ENCODE peak calls at places on chromosomes 11 and 22, in ten cellular contexts. N is prostate gland; K is lung; E is mammary epithelial cell; J is stomach; T is CD8-positive, alpha-beta T cell; O is pancreas; H is uterus; U is adipocyte; I is transverse colon. P is an unnamed sample.

GRCh38 chr11:29190313-29190712 is 826.5 kb downstream of the KCNA4 start:
- DNase-seq in E (peak; percentile 20), I (no peak), O (no peak), K (no peak), N (no peak), U (no peak), T (no peak), J (no peak), H (no peak), P (no peak)

GRCh38 chr22:37292641-37293040 is 10.3 kb downstream of the CYTH4 start:
- DNase-seq in J (no peak), U (no peak), H (no peak), E (no peak), K (no peak), O (no peak), T (no peak), N (no peak), I (no peak), P (no peak)

GRCh38 chr11:96614846-96615245 is 225.0 kb downstream of the JRKL start:
- DNase-seq in J (no peak), O (no peak), U (no peak), H (no peak), K (no peak), T (no peak), N (no peak), E (no peak), I (no peak), P (no peak)

GRCh38 chr22:23583836-23584235 is 3.7 kb upstream of the IGLL1 start:
- DNase-seq in T (no peak), N (no peak), J (no peak), E (no peak), U (no peak), O (no peak), H (no peak), I (no peak), K (no peak), P (no peak)

GRCh38 chr11:83823461-83824025 is 537.4 kb upstream of the CCDC90B start:
- DNase-seq in I (no peak), J (no peak), H (no peak), T (no peak), U (peak; percentile 9), N (no peak), K (no peak), E (no peak), O (no peak), P (no peak)

GRCh38 chr11:26065944-26066343 is 266.0 kb upstream of the ANO3 start:
- DNase-seq in I (no peak), K (no peak), T (no peak), J (no peak), H (no peak), O (no peak), N (no peak), E (no peak), U (no peak), P (no peak)

GRCh38 chr22:49295851-49296560 is 531.7 kb downstream of the BRD1 start:
- DNase-seq in N (no peak), T (peak; percentile 38), K (no peak), J (peak; percentile 22), O (peak; percentile 63), E (no peak), U (no peak), H (no peak), I (no peak), P (peak; percentile 40)

GRCh38 chr11:134792044-134792443 is 380.0 kb upstream of the B3GAT1 start:
- DNase-seq in J (no peak), O (no peak), U (no peak), E (no peak), N (no peak), H (no peak), T (no peak), K (no peak), I (no peak), P (no peak)

GRCh38 chr22:30928401-30928800 is 40.2 kb downstream of the MORC2 start:
- DNase-seq in N (no peak), H (no peak), T (no peak), U (no peak), E (no peak), J (no peak), I (no peak), O (no peak), K (no peak), P (no peak)

DNA sequence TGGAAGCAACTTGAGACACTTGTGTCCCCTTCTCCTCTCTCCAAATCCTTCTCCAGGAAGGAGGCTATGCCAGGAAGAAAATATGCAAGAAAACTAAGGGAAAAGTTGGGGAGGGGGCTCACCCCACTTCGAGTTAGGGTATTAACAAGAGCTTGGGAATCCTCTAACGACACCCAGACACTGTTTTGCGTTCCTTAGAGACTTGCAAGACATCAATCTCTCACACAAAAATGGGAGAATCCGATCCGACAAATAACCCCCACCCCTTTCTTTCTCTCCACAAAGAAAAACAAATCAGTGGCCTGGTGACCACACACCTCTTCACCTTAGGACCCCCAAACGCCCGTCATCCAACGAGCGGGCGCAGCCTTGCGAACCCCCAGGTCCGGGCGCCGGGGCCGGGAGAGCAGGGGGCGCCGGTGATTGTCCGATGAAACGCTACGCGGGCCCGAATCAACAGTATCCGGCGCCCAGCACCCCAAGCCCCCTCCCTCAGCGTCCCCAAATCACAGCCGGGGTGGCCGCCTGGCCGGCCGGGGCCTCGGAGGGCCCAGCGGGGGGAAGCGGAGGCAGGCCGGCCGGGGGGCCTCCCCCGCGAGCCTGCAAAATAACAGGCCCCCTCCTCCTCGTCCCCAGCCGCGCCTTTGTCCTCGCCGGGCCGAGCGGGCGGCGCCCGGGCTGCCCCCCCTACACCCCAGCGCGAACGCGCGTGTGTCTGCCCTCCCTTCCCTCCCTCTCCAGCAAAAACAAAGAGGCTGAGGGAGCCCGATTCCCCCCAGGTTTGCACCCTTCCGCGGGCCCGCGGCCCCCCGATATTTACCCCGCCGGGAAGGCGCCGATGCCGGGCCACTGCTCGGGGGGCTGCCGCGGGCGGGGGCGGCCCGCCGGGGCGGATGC is 645 bp downstream of the CSNK1E start:
- DNase-seq in U (peak; percentile 85), J (peak; percentile 66), H (peak; percentile 78), N (peak; percentile 68), T (peak; percentile 78), E (peak; percentile 51), K (peak; percentile 44), I (peak; percentile 68), O (peak; percentile 82), P (no peak)
- H3K4me1 ChIP-seq in U (peaks cover 52% of the 10 kb centered on the region), J (peaks cover 66% of the 10 kb centered on the region), H (peaks cover 14% of the 10 kb centered on the region), N (peaks cover 27% of the 10 kb centered on the region), T (peaks cover 43% of the 10 kb centered on the region), E (peaks cover 55% of the 10 kb centered on the region), K (no peaks in the 10 kb centered on the region), I (peaks cover 36% of the 10 kb centered on the region), O (peaks cover 3% of the 10 kb centered on the region), P (peaks cover 59% of the 10 kb centered on the region)

DNA sequence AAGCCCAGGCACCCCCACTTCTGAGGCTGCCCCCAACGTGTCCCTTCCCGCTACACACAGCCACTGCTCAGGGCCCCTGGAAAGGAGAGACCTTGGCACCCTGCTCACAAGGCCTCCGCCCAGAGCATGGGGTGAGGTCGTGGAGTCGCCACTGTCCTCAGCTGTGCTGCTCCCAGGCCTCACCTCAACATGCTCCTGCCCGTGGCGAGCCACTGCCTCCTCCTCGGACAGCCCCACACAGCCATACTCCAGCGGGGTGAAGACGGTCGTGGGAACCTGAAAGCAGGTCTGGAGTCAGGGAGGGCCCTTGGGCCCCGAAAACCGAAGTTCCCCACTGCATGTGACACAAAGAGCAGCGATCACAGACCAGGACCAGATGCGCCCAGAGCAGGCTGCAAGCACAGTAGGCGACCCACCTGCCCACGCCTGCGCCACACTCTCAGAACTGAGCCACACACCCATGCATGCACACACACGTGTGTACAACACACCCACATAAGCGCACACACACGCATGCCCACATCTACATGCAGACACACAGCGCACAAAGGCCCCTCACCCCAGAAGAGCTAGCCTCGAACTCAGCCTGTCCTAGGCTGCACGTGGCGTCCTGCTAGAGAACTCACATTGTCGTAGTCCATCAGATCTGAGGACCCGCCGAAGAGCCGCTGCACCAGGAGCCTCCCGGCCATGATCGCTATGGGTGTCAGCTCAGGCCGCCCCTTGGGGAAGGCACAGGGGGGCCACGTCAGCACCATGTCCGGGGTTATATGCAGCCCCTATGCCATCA is 25.5 kb upstream of the GNB1L start:
- DNase-seq in J (no peak), U (no peak), K (no peak), N (no peak), T (no peak), E (no peak), O (peak; percentile 43), H (peak; percentile 12), I (no peak), P (no peak)
- H3K4me3 ChIP-seq in J (no peak overlapping the region), U (peak overlapping the region; percentile 57), K (no peak overlapping the region), N (no peak overlapping the region), T (no peak overlapping the region), E (no peak overlapping the region), O (no peak overlapping the region), H (no peak overlapping the region), I (no peak overlapping the region), P (no peak overlapping the region)

DNA sequence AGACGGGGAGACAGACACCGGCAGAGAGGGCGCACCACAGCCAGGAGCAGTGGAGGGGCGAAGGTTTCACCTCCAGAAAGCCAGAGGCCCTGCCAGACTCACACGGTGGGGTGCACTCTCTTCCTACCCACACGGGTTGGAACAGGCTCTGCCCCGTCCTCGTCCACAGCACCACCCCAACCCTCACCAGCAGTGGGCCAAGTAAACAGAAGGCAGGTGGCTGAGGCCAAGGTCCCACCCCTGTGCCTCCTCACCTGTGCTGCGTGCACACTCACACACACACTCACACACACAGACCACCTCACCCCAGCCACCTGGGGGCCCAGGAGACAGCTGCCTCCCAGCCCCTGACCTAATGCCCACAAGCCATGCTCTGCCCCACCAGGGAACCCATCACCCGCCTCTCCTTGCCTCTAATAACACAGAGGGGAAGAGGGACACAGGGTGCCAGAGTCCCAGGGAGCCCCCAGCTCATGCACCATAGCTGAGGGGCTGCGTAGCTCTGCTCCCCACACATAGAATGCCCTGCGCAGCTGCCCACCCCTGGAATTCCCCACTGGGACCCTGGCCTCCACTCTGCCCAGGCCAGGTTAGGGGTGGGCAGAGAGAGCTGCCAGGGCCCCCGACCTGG is 3.1 kb downstream of the CYB5R3 start:
- DNase-seq in I (peak; percentile 56), T (no peak), O (no peak), N (peak; percentile 57), J (peak; percentile 70), U (no peak), H (no peak), E (no peak), K (no peak), P (no peak)
- H3K4me1 ChIP-seq in I (peaks cover 53% of the 10 kb centered on the region), T (peaks cover 39% of the 10 kb centered on the region), O (peaks cover 53% of the 10 kb centered on the region), N (peaks cover 45% of the 10 kb centered on the region), J (peaks cover 82% of the 10 kb centered on the region), U (peaks cover 77% of the 10 kb centered on the region), H (peaks cover 38% of the 10 kb centered on the region), E (peaks cover 43% of the 10 kb centered on the region), K (peaks cover 24% of the 10 kb centered on the region), P (no peaks in the 10 kb centered on the region)

DNA sequence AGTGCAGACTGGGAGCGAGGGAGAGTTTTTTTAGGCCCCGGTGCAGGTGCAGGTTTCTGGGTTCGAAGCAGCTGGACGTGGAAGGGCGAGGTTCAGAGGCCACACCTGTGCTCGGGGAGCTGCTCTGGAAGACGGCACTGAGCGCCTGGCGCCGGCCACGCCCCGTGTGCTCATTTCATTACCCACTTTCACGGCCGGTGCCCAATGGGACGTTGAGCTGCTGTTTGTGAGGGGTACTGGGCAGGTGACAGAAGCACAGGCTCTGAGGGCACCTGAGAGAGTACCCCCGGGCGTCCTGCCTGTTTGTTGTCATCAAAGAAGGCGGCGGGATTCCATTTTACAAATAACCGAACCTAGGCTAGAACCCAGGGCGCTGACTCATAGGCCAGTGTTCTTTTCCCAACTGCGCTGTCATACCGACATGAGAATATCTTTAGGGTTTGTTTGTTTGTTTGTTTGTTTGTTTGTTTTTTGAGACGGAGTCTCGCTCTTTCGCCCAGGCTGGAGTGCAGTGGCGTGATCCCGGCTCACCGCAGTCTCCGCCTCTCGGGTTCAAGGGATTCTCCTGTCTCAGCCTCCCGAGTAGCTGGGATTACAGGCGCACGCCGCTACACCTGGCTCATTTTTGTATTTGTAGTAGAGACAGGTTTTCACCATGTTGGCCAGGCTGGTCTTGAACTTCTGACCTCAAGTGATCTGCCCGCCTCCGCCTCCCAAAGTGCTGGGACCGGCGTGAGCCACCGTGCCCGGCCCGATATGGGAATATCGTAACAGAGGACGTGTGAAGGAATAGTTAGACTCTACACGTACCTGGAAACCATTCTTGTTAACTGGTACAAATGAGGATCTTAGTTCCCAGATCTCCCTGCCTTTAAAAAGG is 16.6 kb upstream of the SPTBN2 start:
- DNase-seq in T (peak; percentile 63), N (peak; percentile 30), E (peak; percentile 40), O (peak; percentile 68), K (peak; percentile 38), U (peak; percentile 19), J (peak; percentile 49), I (peak; percentile 82), H (peak; percentile 21), P (peak; percentile 58)
- H3K4me3 ChIP-seq in T (peak overlapping the region; percentile 81), N (peak overlapping the region; percentile 68), E (peak overlapping the region; percentile 84), O (peak overlapping the region; percentile 89), K (peak overlapping the region; percentile 67), U (peak overlapping the region; percentile 93), J (peak overlapping the region; percentile 90), I (peak overlapping the region; percentile 51), H (peak overlapping the region; percentile 91), P (peak overlapping the region; percentile 95)